ENCODE peak calls at places on chromosomes 5 and 9, in seven cellular contexts. One of them, this sample, is unnamed.
A peak's percentile ranks its signal among the peaks of the same experiment; 100 is the strongest.

GRCh38 chr5:83294246-83294645 is 177.3 kb upstream of the VCAN start:
- DNase-seq in HCT116: no peak
- DNase-seq in BE2C: no peak
- DNase-seq in hepatocyte: no peak
- DNase-seq in bronchial epithelial cell: no peak
- DNase-seq in cardiac muscle cell: no peak
- DNase-seq in body of pancreas: no peak
- DNase-seq in this sample: peak; percentile 19

GRCh38 chr5:157740211-157740610 is 3.3 kb upstream of the LSM11 start:
- DNase-seq in HCT116: peak; percentile 19
- DNase-seq in BE2C: peak; percentile 14
- DNase-seq in hepatocyte: peak; percentile 23
- DNase-seq in bronchial epithelial cell: peak; percentile 37
- DNase-seq in cardiac muscle cell: peak; percentile 47
- DNase-seq in body of pancreas: no peak
- DNase-seq in this sample: no peak

GRCh38 chr5:22295832-22296231 is 557.3 kb downstream of the CDH12 start:
- DNase-seq in HCT116: no peak
- DNase-seq in BE2C: no peak
- DNase-seq in hepatocyte: no peak
- DNase-seq in bronchial epithelial cell: no peak
- DNase-seq in cardiac muscle cell: no peak
- DNase-seq in body of pancreas: no peak
- DNase-seq in this sample: no peak

GRCh38 chr9:35962126-35962906 is 4.4 kb upstream of the OR2S2 start:
- DNase-seq in HCT116: no peak
- DNase-seq in BE2C: peak; percentile 70
- DNase-seq in hepatocyte: no peak
- DNase-seq in bronchial epithelial cell: no peak
- DNase-seq in cardiac muscle cell: no peak
- DNase-seq in body of pancreas: no peak
- DNase-seq in this sample: peak; percentile 72

GRCh38 chr9:132144708-132145365 is 17.0 kb upstream of the NTNG2 start:
- DNase-seq in HCT116: no peak
- DNase-seq in BE2C: no peak
- DNase-seq in hepatocyte: no peak
- DNase-seq in bronchial epithelial cell: peak; percentile 42
- DNase-seq in cardiac muscle cell: no peak
- DNase-seq in body of pancreas: no peak
- DNase-seq in this sample: peak; percentile 14

GRCh38 chr5:116088062-116088461 is 3.2 kb downstream of the COMMD10 start:
- DNase-seq in HCT116: no peak
- DNase-seq in BE2C: no peak
- DNase-seq in hepatocyte: no peak
- DNase-seq in bronchial epithelial cell: no peak
- DNase-seq in cardiac muscle cell: no peak
- DNase-seq in body of pancreas: no peak
- DNase-seq in this sample: peak; percentile 12

GRCh38 chr5:25362799-25363198 is 718.0 kb upstream of the CDH10 start:
- DNase-seq in HCT116: no peak
- DNase-seq in BE2C: peak; percentile 56
- DNase-seq in hepatocyte: no peak
- DNase-seq in bronchial epithelial cell: no peak
- DNase-seq in cardiac muscle cell: no peak
- DNase-seq in body of pancreas: no peak
- DNase-seq in this sample: no peak

GRCh38 chr9:84773023-84773422 is 103.5 kb downstream of the NTRK2 start:
- DNase-seq in HCT116: no peak
- DNase-seq in BE2C: no peak
- DNase-seq in hepatocyte: no peak
- DNase-seq in bronchial epithelial cell: peak; percentile 92
- DNase-seq in cardiac muscle cell: no peak
- DNase-seq in body of pancreas: no peak
- DNase-seq in this sample: no peak

GRCh38 chr9:133771486-133772482 is 33.6 kb upstream of the SARDH start:
- DNase-seq in HCT116: no peak
- DNase-seq in BE2C: peak; percentile 4
- DNase-seq in hepatocyte: no peak
- DNase-seq in bronchial epithelial cell: no peak
- DNase-seq in cardiac muscle cell: no peak
- DNase-seq in body of pancreas: peak; percentile 23
- DNase-seq in this sample: no peak

GRCh38 chr5:14946813-14947640 is 75.4 kb upstream of the ANKH start:
- DNase-seq in HCT116: peak; percentile 37
- DNase-seq in BE2C: peak; percentile 42
- DNase-seq in hepatocyte: peak; percentile 38
- DNase-seq in bronchial epithelial cell: peak; percentile 76
- DNase-seq in cardiac muscle cell: peak; percentile 47
- DNase-seq in body of pancreas: peak; percentile 42
- DNase-seq in this sample: peak; percentile 22

GRCh38 chr5:139914218-139914807 is 118.7 kb downstream of the PSD2 start:
- DNase-seq in HCT116: no peak
- DNase-seq in BE2C: no peak
- DNase-seq in hepatocyte: no peak
- DNase-seq in bronchial epithelial cell: peak; percentile 90
- DNase-seq in cardiac muscle cell: no peak
- DNase-seq in body of pancreas: no peak
- DNase-seq in this sample: no peak

GRCh38 chr5:139146809-139147742 is 51.1 kb downstream of the SIL1 start:
- DNase-seq in HCT116: no peak
- DNase-seq in BE2C: no peak
- DNase-seq in hepatocyte: no peak
- DNase-seq in bronchial epithelial cell: no peak
- DNase-seq in cardiac muscle cell: peak; percentile 28
- DNase-seq in body of pancreas: no peak
- DNase-seq in this sample: peak; percentile 57

GRCh38 chr9:15081021-15081753 is 171.0 kb upstream of the FREM1 start:
- DNase-seq in HCT116: no peak
- DNase-seq in BE2C: no peak
- DNase-seq in hepatocyte: no peak
- DNase-seq in bronchial epithelial cell: no peak
- DNase-seq in cardiac muscle cell: no peak
- DNase-seq in body of pancreas: peak; percentile 51
- DNase-seq in this sample: no peak

GRCh38 chr9:15078345-15078744 is 168.1 kb upstream of the FREM1 start:
- DNase-seq in HCT116: no peak
- DNase-seq in BE2C: no peak
- DNase-seq in hepatocyte: no peak
- DNase-seq in bronchial epithelial cell: no peak
- DNase-seq in cardiac muscle cell: no peak
- DNase-seq in body of pancreas: no peak
- DNase-seq in this sample: no peak

GRCh38 chr9:15080401-15080800 is 170.2 kb upstream of the FREM1 start:
- DNase-seq in HCT116: no peak
- DNase-seq in BE2C: no peak
- DNase-seq in hepatocyte: no peak
- DNase-seq in bronchial epithelial cell: no peak
- DNase-seq in cardiac muscle cell: no peak
- DNase-seq in body of pancreas: no peak
- DNase-seq in this sample: no peak

GRCh38 chr9:15079989-15080388 is 169.8 kb upstream of the FREM1 start:
- DNase-seq in HCT116: no peak
- DNase-seq in BE2C: no peak
- DNase-seq in hepatocyte: no peak
- DNase-seq in bronchial epithelial cell: no peak
- DNase-seq in cardiac muscle cell: no peak
- DNase-seq in body of pancreas: no peak
- DNase-seq in this sample: no peak
- H3K4me3 ChIP-seq in HCT116: no peak overlapping the region
- H3K4me3 ChIP-seq in BE2C: no peak overlapping the region
- H3K4me3 ChIP-seq in hepatocyte: no peak overlapping the region
- H3K4me3 ChIP-seq in bronchial epithelial cell: no peak overlapping the region
- H3K4me3 ChIP-seq in cardiac muscle cell: no peak overlapping the region
- H3K4me3 ChIP-seq in body of pancreas: no peak overlapping the region
- H3K4me3 ChIP-seq in this sample: no peak overlapping the region

GRCh38 chr9:99237356-99237755 is 15.3 kb downstream of the SEC61B start:
- DNase-seq in HCT116: no peak
- DNase-seq in BE2C: no peak
- DNase-seq in hepatocyte: no peak
- DNase-seq in bronchial epithelial cell: no peak
- DNase-seq in cardiac muscle cell: no peak
- DNase-seq in body of pancreas: peak; percentile 79
- DNase-seq in this sample: no peak

GRCh38 chr9:99235874-99236627 is 14.0 kb downstream of the SEC61B start:
- DNase-seq in HCT116: no peak
- DNase-seq in BE2C: no peak
- DNase-seq in hepatocyte: no peak
- DNase-seq in bronchial epithelial cell: no peak
- DNase-seq in cardiac muscle cell: no peak
- DNase-seq in body of pancreas: peak; percentile 41
- DNase-seq in this sample: no peak

GRCh38 chr9:99238331-99238730 is 16.2 kb downstream of the SEC61B start:
- DNase-seq in HCT116: no peak
- DNase-seq in BE2C: no peak
- DNase-seq in hepatocyte: no peak
- DNase-seq in bronchial epithelial cell: no peak
- DNase-seq in cardiac muscle cell: no peak
- DNase-seq in body of pancreas: no peak
- DNase-seq in this sample: no peak

GRCh38 chr9:99241106-99241505 is 19.0 kb downstream of the SEC61B start:
- DNase-seq in HCT116: no peak
- DNase-seq in BE2C: no peak
- DNase-seq in hepatocyte: no peak
- DNase-seq in bronchial epithelial cell: no peak
- DNase-seq in cardiac muscle cell: no peak
- DNase-seq in body of pancreas: no peak
- DNase-seq in this sample: no peak

DNA sequence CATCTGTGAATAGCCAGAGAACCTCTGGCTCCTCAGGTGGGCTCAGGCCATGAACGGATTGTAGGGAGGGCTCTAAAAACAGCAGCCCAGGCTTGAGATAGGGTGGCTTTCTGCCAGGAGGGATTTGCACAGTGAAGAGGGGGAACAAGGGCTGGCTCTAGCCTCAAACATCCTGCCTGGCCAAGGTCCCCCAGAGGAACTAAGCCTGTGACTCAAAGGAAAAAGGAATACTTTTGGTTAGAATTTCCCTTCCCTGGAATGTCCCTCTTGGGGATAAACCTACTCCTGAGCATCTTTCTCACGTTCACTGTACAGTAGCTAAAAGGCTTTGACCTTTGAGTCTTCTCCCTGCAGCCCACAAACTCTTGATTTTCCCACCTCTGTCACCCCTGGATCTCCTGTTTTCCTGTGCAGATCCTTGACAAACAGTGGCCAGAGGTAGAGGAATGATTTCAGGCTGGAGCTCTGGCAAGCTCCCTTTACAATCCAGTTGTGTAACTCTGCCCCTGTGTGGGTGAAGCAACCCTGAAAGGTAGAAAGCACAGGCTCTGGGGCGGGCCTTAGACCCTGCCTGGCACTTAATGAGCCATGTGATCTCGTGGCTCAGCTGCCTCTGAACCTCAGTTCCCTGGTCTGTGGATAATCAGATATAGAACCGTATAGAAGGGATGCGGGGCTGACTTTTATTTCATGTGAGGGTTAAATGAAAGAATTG is 17.4 kb downstream of the SEC61B start:
- DNase-seq in HCT116: no peak
- DNase-seq in BE2C: peak; percentile 35
- DNase-seq in hepatocyte: no peak
- DNase-seq in bronchial epithelial cell: no peak
- DNase-seq in cardiac muscle cell: no peak
- DNase-seq in body of pancreas: peak; percentile 47
- DNase-seq in this sample: peak; percentile 77
- H3K4me3 ChIP-seq in HCT116: no peak overlapping the region
- H3K4me3 ChIP-seq in BE2C: no peak overlapping the region
- H3K4me3 ChIP-seq in hepatocyte: no peak overlapping the region
- H3K4me3 ChIP-seq in bronchial epithelial cell: no peak overlapping the region
- H3K4me3 ChIP-seq in cardiac muscle cell: no peak overlapping the region
- H3K4me3 ChIP-seq in body of pancreas: no peak overlapping the region
- H3K4me3 ChIP-seq in this sample: no peak overlapping the region

DNA sequence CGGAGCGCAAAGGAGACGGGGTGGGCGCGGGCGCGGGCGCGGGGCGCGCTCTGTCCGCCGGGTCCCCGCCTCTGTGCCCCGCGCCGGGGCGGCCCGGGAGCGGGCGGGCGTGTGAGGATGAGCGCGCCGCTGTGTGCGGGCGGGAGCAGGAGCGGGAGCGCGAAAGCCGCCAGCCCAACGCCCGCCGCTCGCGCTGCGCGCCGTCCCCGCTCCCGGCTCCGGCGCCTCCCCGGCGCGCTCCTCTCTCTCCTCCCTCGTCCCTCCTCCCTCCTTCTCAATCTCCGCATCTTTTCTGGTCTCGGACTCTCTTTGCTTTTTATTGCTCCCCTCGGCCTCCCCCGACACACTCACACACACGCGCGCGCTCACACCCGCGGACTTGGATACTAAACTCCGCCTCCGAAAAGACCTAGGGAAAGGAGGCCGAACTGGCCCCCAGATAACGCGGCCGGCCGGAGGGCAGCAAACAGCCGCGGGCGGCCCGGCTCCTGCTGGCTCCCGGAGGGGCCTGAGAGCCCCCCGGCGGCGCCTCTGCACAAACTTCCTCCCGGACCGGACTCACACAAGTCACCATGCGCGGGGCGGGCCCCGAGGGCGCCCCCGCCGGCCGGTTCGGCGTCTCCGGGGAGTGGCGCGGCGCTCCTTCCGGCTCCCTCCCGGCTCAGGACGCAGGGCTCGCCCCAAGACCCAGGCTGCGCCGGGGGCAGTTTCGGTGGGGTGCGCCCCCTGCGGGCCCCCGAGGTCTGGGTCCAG is at the start of gene FIBCD1:
- DNase-seq in HCT116: peak; percentile 29
- DNase-seq in BE2C: peak; percentile 19
- DNase-seq in hepatocyte: peak; percentile 47
- DNase-seq in bronchial epithelial cell: no peak
- DNase-seq in cardiac muscle cell: peak; percentile 51
- DNase-seq in body of pancreas: no peak
- DNase-seq in this sample: peak; percentile 59
- H3K4me3 ChIP-seq in HCT116: peak within 1 kb of the TSS; percentile 77
- H3K4me3 ChIP-seq in BE2C: peak within 1 kb of the TSS; percentile 39
- H3K4me3 ChIP-seq in hepatocyte: peak within 1 kb of the TSS; percentile 55
- H3K4me3 ChIP-seq in bronchial epithelial cell: peak within 1 kb of the TSS; percentile 48
- H3K4me3 ChIP-seq in cardiac muscle cell: peak within 1 kb of the TSS; percentile 55
- H3K4me3 ChIP-seq in body of pancreas: no peak within 1 kb of the TSS
- H3K4me3 ChIP-seq in this sample: peak within 1 kb of the TSS; percentile 52

DNA sequence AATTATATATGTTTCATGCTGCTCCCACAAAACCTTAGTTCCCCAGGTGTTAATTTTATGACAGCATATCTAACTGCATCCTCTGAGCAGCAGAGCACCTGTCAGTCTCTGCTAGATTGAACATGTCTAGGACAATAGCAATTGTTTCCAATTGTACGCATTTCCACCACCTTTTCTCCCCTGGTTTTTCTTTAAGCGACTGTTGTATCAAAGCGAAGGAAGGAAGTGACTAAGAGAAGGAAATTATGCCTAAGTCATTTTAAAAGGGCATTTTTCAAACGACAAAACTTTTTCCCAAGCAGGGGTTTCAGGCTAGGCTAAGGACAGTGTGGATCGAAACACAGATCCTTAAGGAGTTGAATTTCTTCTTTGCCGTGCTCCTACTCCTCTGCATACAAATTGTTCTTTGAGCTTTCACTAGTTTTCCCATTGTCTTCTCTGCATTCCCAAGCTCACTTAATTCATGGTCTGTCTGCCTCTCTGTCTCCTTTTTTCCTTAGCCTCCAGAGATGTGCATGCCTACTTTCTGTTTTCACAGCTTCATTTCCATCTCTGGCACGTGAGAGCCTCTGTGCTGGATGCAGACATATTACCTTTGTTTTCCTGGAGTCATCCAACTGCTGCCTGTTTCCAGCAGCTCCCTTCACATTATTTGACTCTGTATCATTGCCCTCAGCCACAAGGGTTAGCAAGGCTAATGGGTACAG is 39.4 kb upstream of the STARD4 start:
- DNase-seq in HCT116: no peak
- DNase-seq in BE2C: no peak
- DNase-seq in hepatocyte: no peak
- DNase-seq in bronchial epithelial cell: peak; percentile 22
- DNase-seq in cardiac muscle cell: no peak
- DNase-seq in body of pancreas: no peak
- DNase-seq in this sample: peak; percentile 51
- H3K4me3 ChIP-seq in HCT116: no peak overlapping the region
- H3K4me3 ChIP-seq in BE2C: no peak overlapping the region
- H3K4me3 ChIP-seq in hepatocyte: no peak overlapping the region
- H3K4me3 ChIP-seq in bronchial epithelial cell: no peak overlapping the region
- H3K4me3 ChIP-seq in cardiac muscle cell: no peak overlapping the region
- H3K4me3 ChIP-seq in body of pancreas: no peak overlapping the region
- H3K4me3 ChIP-seq in this sample: no peak overlapping the region